ENCODE peak calls at places on chromosome 6, in nine cellular contexts. M, J, O, V, R, D, C, K and T are unnamed samples.

GRCh38 chr6:22015944-22016343 is 280.9 kb downstream of the PRL start:
- DNase-seq in V (no peak), J (no peak), C (no peak), M (no peak), D (no peak), R (no peak), O (no peak), K (no peak), T (no peak)

GRCh38 chr6:21163838-21164180 is 429.7 kb upstream of the SOX4 start:
- DNase-seq in J (no peak), D (no peak), M (no peak), C (no peak), K (no peak), V (no peak), O (no peak), R (no peak), T (no peak)

GRCh38 chr6:159941286-159942113 is 27.4 kb upstream of the IGF2R start:
- DNase-seq in M (no peak), R (no peak), C (no peak), K (peak; percentile 29), V (peak; percentile 57), O (peak; percentile 38), J (peak; percentile 8), D (peak; percentile 55), T (no peak)

GRCh38 chr6:21198032-21198640 is 395.4 kb upstream of the SOX4 start:
- DNase-seq in J (no peak), O (no peak), C (no peak), V (no peak), D (no peak), R (no peak), K (no peak), M (no peak), T (no peak)

GRCh38 chr6:143545976-143546547 is 34.5 kb upstream of the FUCA2 start:
- DNase-seq in D (no peak), M (no peak), R (no peak), O (no peak), K (no peak), J (no peak), V (no peak), C (no peak), T (no peak)

GRCh38 chr6:90083891-90084290 is 189.6 kb downstream of the GJA10 start:
- DNase-seq in V (no peak), M (no peak), C (no peak), D (peak; percentile 19), O (peak; percentile 22), K (no peak), R (no peak), J (no peak), T (no peak)

GRCh38 chr6:148747493-148748160 is 797 bp downstream of the UST start:
- DNase-seq in C (peak; percentile 40), O (peak; percentile 70), M (peak; percentile 7), D (no peak), K (no peak), V (peak; percentile 40), R (peak; percentile 44), J (peak; percentile 84), T (peak; percentile 36)

GRCh38 chr6:119742188-119742803 is 392.7 kb upstream of the MAN1A1 start:
- DNase-seq in K (peak; percentile 43), J (peak; percentile 84), M (peak; percentile 77), V (peak; percentile 72), O (peak; percentile 57), R (peak; percentile 58), D (no peak), C (peak; percentile 55), T (peak; percentile 52)

GRCh38 chr6:11968241-11968806 is 43.8 kb upstream of the HIVEP1 start:
- DNase-seq in R (no peak), O (no peak), C (no peak), M (no peak), K (no peak), D (peak; percentile 25), J (no peak), V (no peak), T (no peak)

GRCh38 chr6:131065824-131066171 is 2.8 kb upstream of the EPB41L2 start:
- DNase-seq in M (no peak), D (no peak), V (peak; percentile 15), O (no peak), R (no peak), J (no peak), C (no peak), K (no peak), T (no peak)

GRCh38 chr6:56771189-56771588 is 128.5 kb upstream of the DST start:
- DNase-seq in R (no peak), J (no peak), M (no peak), K (no peak), C (no peak), V (no peak), O (no peak), D (no peak), T (no peak)

GRCh38 chr6:18203786-18204185 is 48.6 kb downstream of the KDM1B start:
- DNase-seq in R (no peak), O (no peak), V (no peak), D (no peak), C (no peak), J (no peak), K (no peak), M (no peak), T (no peak)

GRCh38 chr6:82205793-82206425 is 41.6 kb downstream of the IBTK start:
- DNase-seq in D (no peak), K (no peak), M (peak; percentile 62), C (no peak), V (no peak), J (peak; percentile 22), O (no peak), R (no peak), T (no peak)

GRCh38 chr6:104623052-104623690 is 236.5 kb downstream of the HACE1 start:
- DNase-seq in M (peak; percentile 43), J (peak; percentile 51), D (no peak), K (peak; percentile 18), O (peak; percentile 79), C (no peak), V (peak; percentile 64), R (no peak), T (no peak)

GRCh38 chr6:32239462-32239861 is 15.6 kb upstream of the NOTCH4 start:
- DNase-seq in V (no peak), K (no peak), C (no peak), J (no peak), M (no peak), O (no peak), R (no peak), D (no peak), T (no peak)

GRCh38 chr6:11012976-11013375 is 31.1 kb downstream of the ELOVL2 start:
- DNase-seq in M (no peak), R (no peak), C (no peak), K (no peak), J (no peak), O (no peak), V (no peak), D (no peak), T (no peak)

GRCh38 chr6:115969207-115969929 is 91.3 kb downstream of the FRK start:
- DNase-seq in J (peak; percentile 77), K (peak; percentile 16), D (no peak), O (no peak), M (no peak), V (no peak), R (peak; percentile 49), C (no peak), T (no peak)

GRCh38 chr6:161740486-161740885 is 466.6 kb upstream of the AGPAT4 start:
- DNase-seq in J (no peak), C (no peak), M (no peak), R (no peak), K (no peak), D (no peak), V (no peak), O (no peak), T (no peak)

GRCh38 chr6:109224107-109224875 is 129.0 kb downstream of the CEP57L1 start:
- DNase-seq in K (no peak), C (no peak), D (no peak), V (no peak), R (no peak), M (no peak), O (peak; percentile 58), J (no peak), T (no peak)

GRCh38 chr6:161104966-161105365 is 113.4 kb downstream of the MAP3K4 start:
- DNase-seq in K (no peak), R (no peak), D (no peak), M (no peak), V (peak; percentile 45), C (no peak), O (no peak), J (no peak), T (no peak)

GRCh38 chr6:5666695-5667094 is 340.0 kb downstream of the NRN1 start:
- DNase-seq in D (no peak), V (no peak), M (no peak), C (no peak), R (no peak), K (no peak), J (no peak), O (no peak), T (no peak)
- H3K4me1 ChIP-seq in D (peaks cover 9% of the 10 kb centered on the region), V (peaks cover 2% of the 10 kb centered on the region), M (peaks cover 26% of the 10 kb centered on the region), C (no peaks in the 10 kb centered on the region), R (no peaks in the 10 kb centered on the region), K (peaks cover 2% of the 10 kb centered on the region), J (peaks cover 15% of the 10 kb centered on the region), O (peaks cover 57% of the 10 kb centered on the region), T (peaks cover 12% of the 10 kb centered on the region)

DNA sequence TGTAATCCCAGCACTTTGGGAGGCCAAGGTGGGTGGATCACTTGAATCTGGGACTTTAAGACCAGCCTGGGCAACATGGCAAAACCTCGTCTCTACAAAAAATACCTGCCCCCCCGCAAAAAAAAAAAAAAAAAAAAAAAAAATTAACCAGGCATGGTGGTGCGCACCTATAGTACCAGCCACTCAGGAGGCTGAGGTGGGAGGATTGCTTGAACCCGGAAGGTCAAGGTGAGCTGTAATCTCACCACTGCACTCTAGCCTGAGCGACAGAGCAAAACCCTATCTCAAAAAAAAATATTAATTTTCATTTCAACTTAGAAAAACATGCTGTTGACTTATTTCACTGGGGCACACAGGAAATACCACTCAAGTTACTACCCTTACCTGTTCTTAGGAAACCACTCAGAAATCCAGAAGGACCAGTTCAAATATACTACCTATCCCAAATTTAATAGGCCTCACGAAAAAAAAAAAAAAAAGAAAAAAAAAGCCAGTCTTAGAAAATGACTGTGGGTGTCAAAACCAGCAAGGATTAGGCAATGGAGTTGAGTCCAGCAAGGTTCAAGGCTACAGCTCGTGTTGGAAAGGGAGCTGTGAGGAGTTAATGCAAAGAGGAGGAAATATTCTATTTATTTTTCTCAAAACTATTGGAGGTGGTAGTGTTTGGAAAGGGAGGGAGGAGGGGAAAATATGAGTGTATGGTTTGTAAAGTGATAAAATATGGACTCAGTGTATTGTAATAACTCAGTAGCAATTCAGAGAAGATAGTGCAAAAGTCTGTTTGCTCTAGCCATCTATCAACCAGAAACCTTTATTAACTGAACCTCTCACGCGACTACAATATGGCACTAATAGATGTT is 33.9 kb upstream of the PIM1 start:
- DNase-seq in C (no peak), V (peak; percentile 78), D (no peak), K (no peak), J (no peak), O (no peak), M (no peak), R (no peak), T (no peak)
- H3K4me1 ChIP-seq in C (peaks cover 5% of the 10 kb centered on the region), V (peaks cover 66% of the 10 kb centered on the region), D (peaks cover 17% of the 10 kb centered on the region), K (peaks cover 11% of the 10 kb centered on the region), J (peaks cover 40% of the 10 kb centered on the region), O (no peaks in the 10 kb centered on the region), M (peaks cover 49% of the 10 kb centered on the region), R (peaks cover 35% of the 10 kb centered on the region), T (peaks cover 43% of the 10 kb centered on the region)

GRCh38 chr6:167925011-167925410 is 72.5 kb upstream of the KIF25 start:
- DNase-seq in K (no peak), V (no peak), O (no peak), R (no peak), C (no peak), D (no peak), J (no peak), M (no peak), T (no peak)
- H3K4me1 ChIP-seq in K (no peaks in the 10 kb centered on the region), V (peaks cover 8% of the 10 kb centered on the region), O (no peaks in the 10 kb centered on the region), R (peaks cover 15% of the 10 kb centered on the region), C (no peaks in the 10 kb centered on the region), D (no peaks in the 10 kb centered on the region), J (peaks cover 8% of the 10 kb centered on the region), M (no peaks in the 10 kb centered on the region), T (no peaks in the 10 kb centered on the region)

GRCh38 chr6:75605635-75606034 is 4.0 kb downstream of the SENP6 start:
- DNase-seq in V (no peak), O (no peak), R (no peak), C (no peak), D (no peak), M (no peak), K (no peak), J (no peak), T (no peak)
- H3K4me1 ChIP-seq in V (peaks cover 10% of the 10 kb centered on the region), O (peaks cover 49% of the 10 kb centered on the region), R (peaks cover 26% of the 10 kb centered on the region), C (peaks cover 44% of the 10 kb centered on the region), D (peaks cover 15% of the 10 kb centered on the region), M (peaks cover 6% of the 10 kb centered on the region), K (no peaks in the 10 kb centered on the region), J (peaks cover 20% of the 10 kb centered on the region), T (peaks cover 87% of the 10 kb centered on the region)